ENCODE peak calls at places on chromosome 16, in seven cellular contexts. One of them, this sample, is unnamed.

GRCh38 chr16:89909777-89910716 is 8.6 kb upstream of the MC1R start:
- DNase-seq in NB4: peak; percentile 69
- DNase-seq in HCT116: peak; percentile 42
- DNase-seq in thyroid gland: peak; percentile 65
- DNase-seq in gastrocnemius medialis: peak; percentile 40
- DNase-seq in tibial nerve: peak; percentile 64
- DNase-seq in uterus: peak; percentile 53
- DNase-seq in this sample: peak; percentile 68

GRCh38 chr16:19167710-19168172 is 299 bp upstream of the SYT17 start:
- DNase-seq in HCT116: peak; percentile 60
- DNase-seq in uterus: peak; percentile 25
- DNase-seq in thyroid gland: peak; percentile 68
- DNase-seq in NB4: peak; percentile 66
- DNase-seq in tibial nerve: no peak
- DNase-seq in gastrocnemius medialis: peak; percentile 21
- DNase-seq in this sample: peak; percentile 69

GRCh38 chr16:20838250-20838649 is 31.9 kb downstream of the REXO5 start:
- DNase-seq in HCT116: no peak
- DNase-seq in NB4: no peak
- DNase-seq in gastrocnemius medialis: no peak
- DNase-seq in uterus: no peak
- DNase-seq in tibial nerve: no peak
- DNase-seq in thyroid gland: no peak
- DNase-seq in this sample: no peak

GRCh38 chr16:57485916-57486857 is at the start of gene DOK4:
- DNase-seq in tibial nerve: peak; percentile 67
- DNase-seq in gastrocnemius medialis: peak; percentile 43
- DNase-seq in HCT116: no peak
- DNase-seq in uterus: peak; percentile 74
- DNase-seq in thyroid gland: peak; percentile 83
- DNase-seq in NB4: peak; percentile 88
- DNase-seq in this sample: peak; percentile 86

GRCh38 chr16:65776639-65777183 is 589.8 kb upstream of the CDH5 start:
- DNase-seq in uterus: no peak
- DNase-seq in gastrocnemius medialis: no peak
- DNase-seq in NB4: no peak
- DNase-seq in thyroid gland: no peak
- DNase-seq in HCT116: no peak
- DNase-seq in tibial nerve: no peak
- DNase-seq in this sample: no peak

GRCh38 chr16:81536648-81537047 is 92.0 kb downstream of the CMIP start:
- DNase-seq in HCT116: no peak
- DNase-seq in gastrocnemius medialis: no peak
- DNase-seq in thyroid gland: no peak
- DNase-seq in NB4: no peak
- DNase-seq in tibial nerve: no peak
- DNase-seq in uterus: no peak
- DNase-seq in this sample: no peak

GRCh38 chr16:10945065-10945787 is 862 bp downstream of the CLEC16A start:
- DNase-seq in HCT116: no peak
- DNase-seq in gastrocnemius medialis: no peak
- DNase-seq in tibial nerve: no peak
- DNase-seq in NB4: no peak
- DNase-seq in thyroid gland: no peak
- DNase-seq in uterus: no peak
- DNase-seq in this sample: no peak

GRCh38 chr16:58266336-58266735 is 28.5 kb downstream of the PRSS54 start:
- DNase-seq in thyroid gland: peak; percentile 13
- DNase-seq in gastrocnemius medialis: no peak
- DNase-seq in NB4: no peak
- DNase-seq in tibial nerve: no peak
- DNase-seq in HCT116: no peak
- DNase-seq in uterus: no peak
- DNase-seq in this sample: no peak

GRCh38 chr16:79437764-79438728 is 162.5 kb downstream of the MAF start:
- DNase-seq in gastrocnemius medialis: peak; percentile 30
- DNase-seq in thyroid gland: no peak
- DNase-seq in HCT116: no peak
- DNase-seq in uterus: no peak
- DNase-seq in tibial nerve: no peak
- DNase-seq in NB4: no peak
- DNase-seq in this sample: peak; percentile 39

GRCh38 chr16:31072540-31073072 is 1.4 kb downstream of the ZNF668 start:
- DNase-seq in NB4: peak; percentile 63
- DNase-seq in uterus: no peak
- DNase-seq in thyroid gland: no peak
- DNase-seq in HCT116: no peak
- DNase-seq in gastrocnemius medialis: no peak
- DNase-seq in tibial nerve: no peak
- DNase-seq in this sample: no peak

GRCh38 chr16:72989203-72989991 is 58.5 kb downstream of the ZFHX3 start:
- DNase-seq in HCT116: peak; percentile 40
- DNase-seq in gastrocnemius medialis: peak; percentile 74
- DNase-seq in uterus: peak; percentile 36
- DNase-seq in tibial nerve: peak; percentile 58
- DNase-seq in thyroid gland: peak; percentile 39
- DNase-seq in NB4: no peak
- DNase-seq in this sample: peak; percentile 36

GRCh38 chr16:728131-728889 is 1.4 kb downstream of the HAGHL start:
- DNase-seq in NB4: peak; percentile 92
- DNase-seq in uterus: no peak
- DNase-seq in thyroid gland: peak; percentile 47
- DNase-seq in gastrocnemius medialis: no peak
- DNase-seq in HCT116: peak; percentile 86
- DNase-seq in tibial nerve: no peak
- DNase-seq in this sample: no peak

GRCh38 chr16:77840623-77841274 is 52.4 kb downstream of the VAT1L start:
- DNase-seq in uterus: no peak
- DNase-seq in gastrocnemius medialis: no peak
- DNase-seq in HCT116: no peak
- DNase-seq in thyroid gland: no peak
- DNase-seq in tibial nerve: no peak
- DNase-seq in NB4: no peak
- DNase-seq in this sample: no peak

GRCh38 chr16:82093901-82094300 is 58.8 kb downstream of the HSD17B2 start:
- DNase-seq in uterus: no peak
- DNase-seq in tibial nerve: no peak
- DNase-seq in gastrocnemius medialis: no peak
- DNase-seq in HCT116: no peak
- DNase-seq in thyroid gland: no peak
- DNase-seq in NB4: peak; percentile 9
- DNase-seq in this sample: no peak

GRCh38 chr16:75456971-75457370 is 7.5 kb downstream of the TMEM170A start:
- DNase-seq in tibial nerve: no peak
- DNase-seq in uterus: no peak
- DNase-seq in HCT116: no peak
- DNase-seq in NB4: no peak
- DNase-seq in gastrocnemius medialis: no peak
- DNase-seq in thyroid gland: no peak
- DNase-seq in this sample: no peak

GRCh38 chr16:19929062-19929511 is 44.4 kb upstream of the GPRC5B start:
- DNase-seq in thyroid gland: no peak
- DNase-seq in NB4: no peak
- DNase-seq in uterus: no peak
- DNase-seq in tibial nerve: no peak
- DNase-seq in HCT116: no peak
- DNase-seq in gastrocnemius medialis: no peak
- DNase-seq in this sample: no peak

GRCh38 chr16:88803264-88803987 is at the start of gene CDT1:
- DNase-seq in thyroid gland: peak; percentile 79
- DNase-seq in uterus: peak; percentile 78
- DNase-seq in gastrocnemius medialis: peak; percentile 53
- DNase-seq in NB4: peak; percentile 87
- DNase-seq in HCT116: peak; percentile 61
- DNase-seq in tibial nerve: peak; percentile 53
- DNase-seq in this sample: peak; percentile 82

GRCh38 chr16:88805340-88805715 is 1.7 kb downstream of the CDT1 start:
- DNase-seq in thyroid gland: no peak
- DNase-seq in uterus: no peak
- DNase-seq in HCT116: no peak
- DNase-seq in tibial nerve: no peak
- DNase-seq in NB4: peak; percentile 29
- DNase-seq in gastrocnemius medialis: no peak
- DNase-seq in this sample: no peak

GRCh38 chr16:88804552-88805339 is 1.2 kb downstream of the CDT1 start:
- DNase-seq in gastrocnemius medialis: no peak
- DNase-seq in HCT116: no peak
- DNase-seq in uterus: no peak
- DNase-seq in NB4: peak; percentile 51
- DNase-seq in tibial nerve: no peak
- DNase-seq in thyroid gland: peak; percentile 55
- DNase-seq in this sample: peak; percentile 45

GRCh38 chr16:88805887-88806393 is 2.4 kb downstream of the CDT1 start:
- DNase-seq in NB4: no peak
- DNase-seq in uterus: no peak
- DNase-seq in gastrocnemius medialis: no peak
- DNase-seq in HCT116: no peak
- DNase-seq in thyroid gland: no peak
- DNase-seq in tibial nerve: no peak
- DNase-seq in this sample: no peak

DNA sequence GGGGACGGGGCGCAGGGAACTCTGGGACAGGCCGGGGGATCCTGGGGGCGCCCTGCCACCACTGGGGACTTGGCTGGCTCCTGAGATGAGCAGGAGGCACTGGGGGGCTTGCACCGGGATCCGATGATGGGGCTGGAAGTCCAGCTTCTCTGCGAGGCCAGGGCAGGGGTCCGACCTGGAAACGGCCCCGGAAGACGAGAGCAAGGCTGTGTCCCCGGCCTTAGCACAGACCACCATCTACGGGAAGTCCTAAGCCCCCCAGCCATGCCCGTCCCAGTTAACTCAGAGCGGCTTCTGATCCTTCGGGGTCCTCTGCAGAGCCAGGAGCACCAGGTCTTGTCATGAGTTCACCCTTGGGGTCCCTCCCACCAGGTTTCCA is 573 bp downstream of the CDT1 start:
- DNase-seq in HCT116: no peak
- DNase-seq in thyroid gland: no peak
- DNase-seq in uterus: no peak
- DNase-seq in NB4: no peak
- DNase-seq in tibial nerve: no peak
- DNase-seq in gastrocnemius medialis: no peak
- DNase-seq in this sample: no peak
- TF ChIP-seq POLR2A in HCT116: no peak
- TF ChIP-seq POLR2A in thyroid gland: no peak
- TF ChIP-seq POLR2A in uterus: no peak
- TF ChIP-seq POLR2A in NB4: no peak
- TF ChIP-seq POLR2A in tibial nerve: no peak
- TF ChIP-seq POLR2A in gastrocnemius medialis: no peak
- TF ChIP-seq POLR2A in this sample: no peak

DNA sequence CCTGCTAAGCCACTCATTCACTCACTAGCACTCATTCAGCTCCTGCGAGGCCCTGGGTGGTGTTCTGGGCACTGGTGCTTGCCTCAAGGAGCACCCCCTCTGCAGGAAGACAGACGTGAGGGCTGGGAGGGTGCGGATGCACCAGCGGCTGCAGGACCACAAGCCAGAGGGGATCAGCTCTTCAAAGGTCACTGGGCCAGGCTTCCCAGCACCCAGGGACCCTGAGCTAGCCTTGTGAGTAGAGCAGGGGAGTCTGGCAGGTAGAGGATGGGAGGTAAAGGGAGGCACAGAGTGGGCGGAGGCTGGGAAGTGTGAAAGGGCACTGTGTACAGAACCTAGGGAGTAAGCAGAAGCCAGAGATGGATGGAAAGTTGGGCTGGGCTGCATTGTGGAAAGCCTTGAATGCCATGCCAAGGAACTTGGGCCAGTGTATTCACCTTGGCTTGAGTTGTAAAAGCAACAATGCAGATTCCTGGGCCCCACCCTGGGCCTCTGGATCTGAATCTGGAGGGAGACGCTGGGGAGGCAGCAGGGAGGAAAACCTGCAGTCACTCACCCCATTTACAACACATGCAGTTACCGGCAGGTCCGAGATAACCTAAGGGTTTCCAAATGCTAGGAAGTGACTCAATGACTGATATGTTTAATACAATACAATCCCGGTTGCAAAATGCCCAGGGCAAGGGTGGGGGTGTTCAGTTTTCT is 1.7 kb downstream of the IL4R start:
- DNase-seq in NB4: peak; percentile 88
- DNase-seq in gastrocnemius medialis: no peak
- DNase-seq in HCT116: peak; percentile 43
- DNase-seq in thyroid gland: peak; percentile 21
- DNase-seq in uterus: peak; percentile 78
- DNase-seq in tibial nerve: peak; percentile 48
- DNase-seq in this sample: no peak
- TF ChIP-seq CTCF in NB4: no peak
- TF ChIP-seq CTCF in gastrocnemius medialis: no peak
- TF ChIP-seq CTCF in HCT116: no peak
- TF ChIP-seq CTCF in thyroid gland: no peak
- TF ChIP-seq CTCF in uterus: no peak
- TF ChIP-seq CTCF in tibial nerve: no peak
- TF ChIP-seq CTCF in this sample: no peak

DNA sequence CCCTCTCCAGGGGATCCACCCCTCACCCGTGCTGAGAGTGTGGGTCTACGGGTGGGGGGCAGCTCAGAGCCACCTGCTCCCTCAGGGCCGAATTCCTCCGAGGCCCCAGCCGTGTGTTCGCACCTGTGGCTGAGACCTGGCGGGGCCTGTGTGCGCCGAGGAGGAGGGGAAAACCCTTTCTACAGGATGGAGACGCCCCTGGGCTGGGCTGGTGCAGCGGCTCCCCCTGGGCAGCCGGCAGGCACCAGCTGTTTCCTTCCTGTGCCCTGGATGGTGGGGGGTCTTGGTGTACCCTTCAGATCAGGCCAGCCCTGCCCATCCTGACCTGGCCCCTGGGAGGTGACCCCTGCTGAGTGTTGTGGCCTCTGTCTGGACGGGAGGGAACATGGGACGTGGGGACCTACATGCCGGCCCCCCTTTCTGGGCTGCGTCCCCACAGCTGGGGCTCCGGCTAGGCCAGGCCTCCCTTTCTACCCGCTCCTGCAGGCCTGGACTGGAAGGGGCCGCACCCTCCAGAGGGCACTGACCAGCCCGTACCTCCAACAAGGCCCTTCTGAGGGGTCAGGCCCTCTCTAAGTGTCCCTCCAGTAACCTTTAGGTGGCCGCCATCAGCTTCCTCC is 28.3 kb upstream of the PABPN1L start:
- DNase-seq in gastrocnemius medialis: no peak
- DNase-seq in tibial nerve: no peak
- DNase-seq in thyroid gland: no peak
- DNase-seq in NB4: no peak
- DNase-seq in uterus: no peak
- DNase-seq in HCT116: no peak
- DNase-seq in this sample: no peak
- TF ChIP-seq POLR2A in gastrocnemius medialis: no peak
- TF ChIP-seq POLR2A in tibial nerve: no peak
- TF ChIP-seq POLR2A in thyroid gland: no peak
- TF ChIP-seq POLR2A in NB4: no peak
- TF ChIP-seq POLR2A in uterus: no peak
- TF ChIP-seq POLR2A in HCT116: no peak
- TF ChIP-seq POLR2A in this sample: no peak

DNA sequence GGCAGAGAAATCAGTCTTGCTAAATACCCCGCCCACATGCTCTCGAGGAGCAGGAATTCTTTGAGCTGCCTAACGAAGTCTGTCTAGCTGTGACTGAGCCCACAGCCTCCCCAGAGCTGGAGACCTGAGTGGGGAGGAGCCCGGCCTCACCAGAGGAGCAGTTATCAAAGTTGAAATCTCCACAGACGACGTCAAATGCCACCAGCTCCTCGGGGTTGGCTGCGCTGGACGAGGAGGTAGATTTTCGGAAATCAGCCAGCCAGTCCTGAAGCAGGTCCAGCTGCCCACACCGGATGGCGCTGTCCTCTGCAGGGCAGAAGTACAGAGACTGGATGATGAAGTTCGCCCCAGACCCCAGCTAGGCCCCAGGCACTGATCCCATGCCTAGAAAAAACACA is 53.8 kb downstream of the PRMT7 start:
- DNase-seq in gastrocnemius medialis: no peak
- DNase-seq in thyroid gland: no peak
- DNase-seq in uterus: no peak
- DNase-seq in HCT116: no peak
- DNase-seq in NB4: peak; percentile 78
- DNase-seq in tibial nerve: no peak
- DNase-seq in this sample: no peak
- TF ChIP-seq CTCF in gastrocnemius medialis: no peak
- TF ChIP-seq CTCF in thyroid gland: no peak
- TF ChIP-seq CTCF in uterus: no peak
- TF ChIP-seq CTCF in HCT116: peak; percentile 18
- TF ChIP-seq CTCF in NB4: peak; percentile 43
- TF ChIP-seq CTCF in tibial nerve: no peak
- TF ChIP-seq CTCF in this sample: no peak

This sample was measured in body of pancreas.